ENCODE peak calls at places on chromosomes 3 and 15, in eight cellular contexts. C is neuronal stem cell, Q is mesenchymal stem cell, M is mammary epithelial cell, A is kidney, F is neural progenitor cell, U is adipocyte, I is colonic mucosa. V is an unnamed sample.

GRCh38 chr15:32998979-32999677 is 195.4 kb downstream of the FMN1 start:
- DNase-seq in C (no peak), Q (no peak), M (no peak), A (no peak), F (no peak), U (no peak), I (no peak), V (no peak)

GRCh38 chr3:197151562-197151961 is 121.9 kb upstream of the MELTF start:
- DNase-seq in C (no peak), Q (peak), M (peak), A (no peak), F (no peak), U (peak), I (no peak), V (peak)

GRCh38 chr15:100781061-100781960 is 98.3 kb upstream of the ALDH1A3 start:
- DNase-seq in C (no peak), Q (no peak), M (no peak), A (no peak), F (peak), U (peak), I (peak), V (peak)

GRCh38 chr3:141643391-141643790 is 94.7 kb upstream of the RNF7 start:
- DNase-seq in C (no peak), Q (no peak), M (no peak), A (no peak), F (no peak), U (peak), I (no peak), V (peak)

GRCh38 chr15:90677807-90678790 is 39.0 kb upstream of the BLM start:
- DNase-seq in C (no peak), Q (no peak), M (no peak), A (no peak), F (no peak), U (no peak), I (no peak), V (no peak)

GRCh38 chr3:16739416-16740091 is 134.3 kb upstream of the DAZL start:
- DNase-seq in C (no peak), Q (no peak), M (no peak), A (no peak), F (no peak), U (peak), I (no peak), V (peak)

GRCh38 chr3:11619946-11620652 is 23.6 kb downstream of the VGLL4 start:
- DNase-seq in C (no peak), Q (no peak), M (no peak), A (no peak), F (no peak), U (no peak), I (no peak), V (no peak)

GRCh38 chr3:169241928-169242751 is 421.4 kb downstream of the MECOM start:
- DNase-seq in C (peak), Q (peak), M (peak), A (peak), F (peak), U (peak), I (no peak), V (peak)

GRCh38 chr3:184874709-184875644 is 63.0 kb downstream of the VPS8 start:
- DNase-seq in C (peak), Q (peak), M (peak), A (no peak), F (peak), U (peak), I (peak), V (peak)

GRCh38 chr3:30631237-30631961 is 25.0 kb downstream of the TGFBR2 start:
- DNase-seq in C (no peak), Q (peak), M (no peak), A (no peak), F (no peak), U (no peak), I (no peak), V (peak)

GRCh38 chr15:53346583-53346982 is 412.9 kb downstream of the WDR72 start:
- DNase-seq in C (no peak), Q (no peak), M (no peak), A (no peak), F (no peak), U (no peak), I (no peak), V (no peak)

GRCh38 chr3:43243590-43244587 is 42.5 kb upstream of the SNRK start:
- DNase-seq in C (no peak), Q (no peak), M (no peak), A (no peak), F (no peak), U (no peak), I (no peak), V (peak)

GRCh38 chr3:157089455-157090221 is 70.3 kb downstream of the CCNL1 start:
- DNase-seq in C (no peak), Q (peak), M (peak), A (no peak), F (no peak), U (no peak), I (peak), V (no peak)

GRCh38 chr3:194083253-194084224 is 52.4 kb upstream of the HES1 start:
- DNase-seq in C (no peak), Q (peak), M (no peak), A (no peak), F (no peak), U (no peak), I (no peak), V (no peak)

GRCh38 chr15:74785716-74786032 is 3.8 kb downstream of the CSK start:
- DNase-seq in C (no peak), Q (no peak), M (no peak), A (peak), F (no peak), U (no peak), I (no peak), V (no peak)
- H3K9ac ChIP-seq in C (no peak), Q (no peak), M (no peak), A (peak), F (no peak), U (no peak), I (peak), V (no peak)

GRCh38 chr15:40764766-40765136 is 883 bp downstream of the GCHFR start:
- DNase-seq in C (no peak), Q (no peak), M (no peak), A (peak), F (no peak), U (no peak), I (no peak), V (peak)

GRCh38 chr15:40766194-40766830 is 2.4 kb downstream of the GCHFR start:
- DNase-seq in C (no peak), Q (no peak), M (no peak), A (no peak), F (no peak), U (peak), I (no peak), V (peak)

GRCh38 chr15:40759961-40760360 is 3.9 kb upstream of the GCHFR start:
- DNase-seq in C (no peak), Q (no peak), M (no peak), A (peak), F (no peak), U (no peak), I (no peak), V (no peak)

GRCh38 chr15:40763801-40764765 is at the start of gene GCHFR:
- DNase-seq in C (peak), Q (peak), M (peak), A (peak), F (peak), U (peak), I (peak), V (peak)

GRCh38 chr15:40762919-40763800 is 708 bp upstream of the GCHFR start:
- DNase-seq in C (no peak), Q (no peak), M (peak), A (peak), F (peak), U (peak), I (peak), V (peak)
- H3K9ac ChIP-seq in C (no peak), Q (peak), M (no peak), A (peak), F (no peak), U (peak), I (peak), V (peak)

DNA sequence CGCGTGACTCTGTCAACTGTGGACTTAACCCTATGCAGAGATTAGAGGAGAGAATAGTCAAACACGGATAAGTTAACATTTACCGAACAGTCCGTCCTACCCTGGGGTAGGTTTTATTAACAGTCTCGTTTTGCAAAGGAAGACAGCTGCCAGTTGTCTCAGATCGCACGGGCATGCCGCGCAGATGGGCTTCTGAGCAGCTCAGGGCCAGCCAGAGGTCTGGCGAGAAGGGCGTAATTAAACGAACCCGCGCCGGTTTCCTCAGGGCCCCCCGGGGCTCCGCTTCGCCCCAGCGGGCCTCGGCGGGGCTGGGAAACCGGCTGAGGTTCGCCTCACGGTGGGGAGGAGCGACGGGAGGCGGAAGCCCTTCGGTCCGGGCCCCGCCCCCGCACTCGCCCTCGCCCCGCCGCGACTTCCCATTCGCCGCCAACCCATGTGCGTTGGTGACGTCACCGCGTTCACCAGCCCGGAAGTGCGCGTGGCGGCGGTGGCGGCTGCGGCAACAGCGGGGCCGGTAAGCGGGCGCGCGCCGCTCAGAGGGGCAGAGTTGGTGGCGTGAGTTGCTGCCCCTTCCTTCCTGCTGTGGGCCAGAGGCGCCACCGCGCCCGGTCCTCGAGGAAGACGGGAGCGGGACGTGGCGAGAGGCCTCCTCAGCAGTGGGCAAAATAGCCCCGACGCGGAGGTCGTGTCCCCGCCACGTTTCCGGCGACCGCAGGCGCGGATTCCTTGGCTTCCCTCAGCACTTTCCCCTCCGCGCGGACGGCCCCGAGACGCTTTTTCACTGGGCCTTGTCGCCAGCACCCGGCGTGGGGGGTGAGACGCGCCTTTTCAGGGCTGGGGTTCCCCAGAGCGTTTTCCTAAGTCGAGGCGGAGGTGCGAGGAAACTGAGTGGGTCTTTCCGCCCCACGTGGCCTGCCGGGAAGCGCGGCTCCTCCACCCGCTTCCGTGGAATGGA is at the start of gene TRNT1:
- DNase-seq in C (peak), Q (peak), M (peak), A (peak), F (peak), U (peak), I (peak), V (peak)
- H3K9ac ChIP-seq in C (peak), Q (peak), M (peak), A (peak), F (peak), U (peak), I (peak), V (peak)

GRCh38 chr15:62824111-62824737 is 218.3 kb upstream of the TPM1 start:
- DNase-seq in C (no peak), Q (peak), M (peak), A (no peak), F (no peak), U (peak), I (no peak), V (peak)
- H3K9ac ChIP-seq in C (no peak), Q (no peak), M (no peak), A (no peak), F (no peak), U (no peak), I (no peak), V (peak)

GRCh38 chr3:106711650-106712049 is 665.6 kb upstream of the CCDC54 start:
- DNase-seq in C (no peak), Q (peak), M (peak), A (no peak), F (no peak), U (peak), I (no peak), V (peak)
- H3K9ac ChIP-seq in C (no peak), Q (peak), M (no peak), A (no peak), F (no peak), U (no peak), I (no peak), V (no peak)

DNA sequence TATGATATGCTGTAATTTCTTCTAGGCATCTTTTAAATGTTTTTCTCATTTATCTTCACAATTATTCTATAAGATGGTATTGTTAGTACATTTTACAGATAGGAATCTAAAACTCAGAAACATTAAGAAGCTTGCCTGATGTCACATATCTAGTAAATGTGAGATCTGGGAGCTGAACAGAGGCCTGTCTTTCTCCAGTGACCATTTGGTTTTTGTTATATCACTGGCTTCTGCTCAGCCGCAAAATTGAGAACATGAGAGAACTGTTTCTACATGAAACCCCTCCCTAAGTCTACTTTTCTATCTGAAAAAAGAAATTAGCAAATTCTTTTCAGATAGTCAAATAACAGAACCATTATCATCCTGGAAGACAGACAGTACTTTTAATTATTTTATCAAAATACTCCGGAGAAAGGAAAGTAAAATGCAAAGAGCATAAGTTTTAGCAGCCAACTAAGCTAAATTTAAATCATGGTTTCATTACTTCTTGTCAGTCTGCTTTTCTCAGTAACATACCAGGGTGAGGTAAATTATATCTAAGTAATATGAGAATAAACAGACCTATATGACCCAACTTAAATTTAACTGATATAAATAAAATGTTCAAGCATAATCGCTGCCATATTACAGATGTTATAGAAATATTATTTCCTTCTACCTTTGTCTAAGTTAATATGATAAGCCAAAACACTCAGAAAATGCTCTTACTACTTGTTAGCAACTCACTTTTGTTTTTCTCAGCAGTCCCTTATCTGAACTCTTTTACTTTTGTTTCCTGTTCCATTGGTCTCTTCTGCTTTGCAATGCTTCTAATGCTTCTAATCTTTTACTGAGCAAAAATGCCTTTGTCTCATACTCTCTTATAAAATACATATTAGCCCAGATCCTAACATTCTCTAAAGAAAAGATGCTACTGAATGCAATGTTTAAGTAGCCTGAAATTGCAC is 68.0 kb upstream of the MBNL1 start:
- DNase-seq in C (no peak), Q (no peak), M (no peak), A (no peak), F (no peak), U (no peak), I (no peak), V (no peak)
- H3K9ac ChIP-seq in C (no peak), Q (peak), M (no peak), A (no peak), F (no peak), U (peak), I (no peak), V (peak)

GRCh38 chr15:40323239-40323952 is at the start of gene INAFM2:
- DNase-seq in C (peak), Q (peak), M (peak), A (peak), F (peak), U (peak), I (peak), V (peak)

GRCh38 chr15:40327338-40327917 is 3.9 kb downstream of the INAFM2 start:
- DNase-seq in C (no peak), Q (no peak), M (no peak), A (no peak), F (peak), U (no peak), I (no peak), V (no peak)

GRCh38 chr15:40325700-40326099 is 2.2 kb downstream of the INAFM2 start:
- DNase-seq in C (no peak), Q (no peak), M (no peak), A (no peak), F (no peak), U (no peak), I (no peak), V (no peak)

GRCh38 chr15:40323953-40324937 is 753 bp downstream of the INAFM2 start:
- DNase-seq in C (no peak), Q (peak), M (no peak), A (peak), F (peak), U (peak), I (no peak), V (peak)

DNA sequence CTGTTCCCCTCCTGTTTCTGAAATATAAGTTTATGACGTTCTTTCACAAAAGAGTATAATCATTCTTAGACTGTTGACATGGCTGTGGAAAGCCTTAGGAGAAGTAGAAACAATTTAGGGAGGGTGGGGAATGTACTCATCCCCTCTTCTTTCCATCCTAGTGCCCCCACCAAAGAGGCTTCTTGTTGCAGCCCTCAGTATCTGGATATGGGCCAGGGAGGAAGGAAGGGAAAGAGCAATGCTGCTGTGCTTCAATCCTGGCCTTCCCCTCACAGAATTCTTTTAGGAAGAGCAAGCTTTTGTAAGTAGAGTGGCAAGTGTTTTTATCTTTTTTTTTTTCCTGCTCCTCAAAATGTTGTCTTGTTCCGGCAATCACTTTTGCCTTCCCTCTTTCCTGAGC is 1.7 kb downstream of the INAFM2 start:
- DNase-seq in C (no peak), Q (peak), M (no peak), A (no peak), F (no peak), U (peak), I (no peak), V (peak)
- H3K9ac ChIP-seq in C (no peak), Q (peak), M (no peak), A (no peak), F (no peak), U (peak), I (peak), V (peak)

DNA sequence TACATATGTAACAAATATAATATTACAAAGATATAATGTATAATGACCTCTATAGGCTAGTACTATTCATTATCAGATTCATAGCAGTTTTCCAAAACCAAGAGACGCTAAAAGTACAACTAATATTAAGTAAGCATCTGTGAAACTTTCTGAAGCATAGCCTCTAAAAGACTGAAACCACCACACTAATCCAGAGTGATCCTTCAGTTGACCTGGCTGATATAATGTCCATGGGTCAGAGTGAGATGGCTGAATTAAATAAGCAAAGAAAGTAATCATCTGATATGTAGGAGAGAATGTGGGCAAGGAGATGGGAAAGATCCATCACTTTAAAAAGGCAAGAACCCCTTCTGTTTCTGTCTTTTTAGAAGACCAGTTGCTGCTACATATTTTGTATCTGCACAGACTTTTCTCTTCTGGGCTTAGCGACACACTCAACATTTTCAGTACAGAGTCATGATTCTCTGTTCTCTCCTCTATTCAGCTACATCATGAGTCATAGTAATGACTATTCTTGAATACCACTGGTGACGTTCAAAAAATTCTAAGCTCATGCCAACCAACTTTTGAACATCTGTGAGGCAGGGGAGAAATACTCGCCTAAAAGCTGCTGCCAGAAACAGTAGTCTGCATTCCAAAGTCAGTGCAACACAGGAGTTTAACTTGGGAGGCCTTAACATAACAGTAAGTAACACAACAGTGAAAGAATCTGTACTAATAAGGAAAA is 149.6 kb downstream of the MAGI1 start:
- DNase-seq in C (no peak), Q (peak), M (peak), A (no peak), F (no peak), U (peak), I (no peak), V (peak)
- H3K9ac ChIP-seq in C (no peak), Q (peak), M (no peak), A (no peak), F (no peak), U (no peak), I (no peak), V (peak)

GRCh38 chr3:173399001-173399400 is 1.5 kb downstream of the NLGN1 start:
- DNase-seq in C (no peak), Q (no peak), M (no peak), A (no peak), F (peak), U (no peak), I (no peak), V (peak)

GRCh38 chr3:173398111-173398479 is 551 bp downstream of the NLGN1 start:
- DNase-seq in C (no peak), Q (no peak), M (no peak), A (no peak), F (peak), U (peak), I (no peak), V (peak)

GRCh38 chr3:173396191-173397041 is 1.1 kb upstream of the NLGN1 start:
- DNase-seq in C (peak), Q (peak), M (no peak), A (no peak), F (peak), U (peak), I (peak), V (peak)

GRCh38 chr3:173395412-173396181 is 1.9 kb upstream of the NLGN1 start:
- DNase-seq in C (peak), Q (peak), M (peak), A (peak), F (peak), U (peak), I (peak), V (peak)

GRCh38 chr3:173397161-173398110 is at the start of gene NLGN1:
- DNase-seq in C (peak), Q (peak), M (peak), A (peak), F (peak), U (peak), I (peak), V (peak)
- H3K9ac ChIP-seq in C (peak), Q (peak), M (no peak), A (peak), F (peak), U (peak), I (no peak), V (peak)

GRCh38 chr3:29466442-29466841 is 185.6 kb downstream of the RBMS3 start:
- DNase-seq in C (no peak), Q (no peak), M (peak), A (no peak), F (no peak), U (no peak), I (no peak), V (no peak)
- H3K9ac ChIP-seq in C (no peak), Q (no peak), M (peak), A (no peak), F (no peak), U (no peak), I (no peak), V (no peak)

V was measured in GM23248.